ENCODE peak calls at places on chromosomes 7 and 10, in five cellular contexts. One of them, this sample, is unnamed. For H3K4me1, the result is how much of the 10 kb centered on the place peaks cover.

GRCh38 chr10:52883996-52884871 is 111.7 kb upstream of the MBL2 start:
- DNase-seq in GM23338: peak
- DNase-seq in H9: peak
- DNase-seq in gastrocnemius medialis: no peak
- DNase-seq in cardiac muscle cell: peak
- DNase-seq in this sample: peak

GRCh38 chr7:143245123-143245522 is 18.1 kb upstream of the GSTK1 start:
- DNase-seq in gastrocnemius medialis: no peak
- DNase-seq in cardiac muscle cell: peak
- DNase-seq in H9: no peak
- DNase-seq in GM23338: no peak
- DNase-seq in this sample: no peak

GRCh38 chr7:114354306-114354705 is 60.3 kb upstream of the FOXP2 start:
- DNase-seq in H9: no peak
- DNase-seq in cardiac muscle cell: no peak
- DNase-seq in GM23338: no peak
- DNase-seq in gastrocnemius medialis: no peak
- DNase-seq in this sample: no peak

GRCh38 chr10:80896959-80897358 is 359.3 kb downstream of the SH2D4B start:
- DNase-seq in cardiac muscle cell: no peak
- DNase-seq in gastrocnemius medialis: no peak
- DNase-seq in GM23338: no peak
- DNase-seq in H9: no peak
- DNase-seq in this sample: no peak

GRCh38 chr10:116875897-116876296 is 26.6 kb downstream of the ENO4 start:
- DNase-seq in cardiac muscle cell: no peak
- DNase-seq in gastrocnemius medialis: no peak
- DNase-seq in GM23338: no peak
- DNase-seq in H9: no peak
- DNase-seq in this sample: no peak

GRCh38 chr10:117145019-117145418 is 6.9 kb upstream of the VAX1 start:
- DNase-seq in H9: no peak
- DNase-seq in gastrocnemius medialis: no peak
- DNase-seq in cardiac muscle cell: no peak
- DNase-seq in GM23338: no peak
- DNase-seq in this sample: no peak

GRCh38 chr10:110864662-110865140 is 7.0 kb upstream of the PDCD4 start:
- DNase-seq in gastrocnemius medialis: no peak
- DNase-seq in GM23338: no peak
- DNase-seq in cardiac muscle cell: no peak
- DNase-seq in H9: no peak
- DNase-seq in this sample: no peak

GRCh38 chr7:114082934-114083647 is 164.3 kb upstream of the PPP1R3A start:
- DNase-seq in GM23338: peak
- DNase-seq in cardiac muscle cell: peak
- DNase-seq in gastrocnemius medialis: peak
- DNase-seq in H9: peak
- DNase-seq in this sample: no peak

GRCh38 chr10:91517394-91517793 is 107.2 kb downstream of the HECTD2 start:
- DNase-seq in gastrocnemius medialis: no peak
- DNase-seq in cardiac muscle cell: no peak
- DNase-seq in H9: no peak
- DNase-seq in GM23338: no peak
- DNase-seq in this sample: no peak

GRCh38 chr10:21505711-21506278 is 19.7 kb downstream of the SKIDA1 start:
- DNase-seq in GM23338: no peak
- DNase-seq in gastrocnemius medialis: no peak
- DNase-seq in H9: no peak
- DNase-seq in cardiac muscle cell: no peak
- DNase-seq in this sample: no peak

GRCh38 chr7:142549007-142549406 is 200.3 kb upstream of the PRSS1 start:
- DNase-seq in cardiac muscle cell: no peak
- DNase-seq in GM23338: no peak
- DNase-seq in H9: no peak
- DNase-seq in gastrocnemius medialis: no peak
- DNase-seq in this sample: no peak

GRCh38 chr10:62761115-62761514 is 43.4 kb upstream of the ADO start:
- DNase-seq in H9: no peak
- DNase-seq in gastrocnemius medialis: no peak
- DNase-seq in cardiac muscle cell: no peak
- DNase-seq in GM23338: peak
- DNase-seq in this sample: no peak

GRCh38 chr7:29574659-29575058 is 11.0 kb downstream of the PRR15 start:
- DNase-seq in cardiac muscle cell: no peak
- DNase-seq in gastrocnemius medialis: no peak
- DNase-seq in H9: no peak
- DNase-seq in GM23338: no peak
- DNase-seq in this sample: no peak

GRCh38 chr10:101959349-101959916 is 96.5 kb downstream of the ARMH3 start:
- DNase-seq in cardiac muscle cell: no peak
- DNase-seq in gastrocnemius medialis: peak
- DNase-seq in GM23338: no peak
- DNase-seq in H9: no peak
- DNase-seq in this sample: no peak

GRCh38 chr10:58291538-58292174 is 22.7 kb downstream of the CISD1 start:
- DNase-seq in cardiac muscle cell: peak
- DNase-seq in gastrocnemius medialis: no peak
- DNase-seq in GM23338: peak
- DNase-seq in H9: no peak
- DNase-seq in this sample: peak

GRCh38 chr7:4633012-4633411 is 49.1 kb upstream of the FOXK1 start:
- DNase-seq in cardiac muscle cell: peak
- DNase-seq in GM23338: peak
- DNase-seq in H9: peak
- DNase-seq in gastrocnemius medialis: no peak
- DNase-seq in this sample: peak

DNA sequence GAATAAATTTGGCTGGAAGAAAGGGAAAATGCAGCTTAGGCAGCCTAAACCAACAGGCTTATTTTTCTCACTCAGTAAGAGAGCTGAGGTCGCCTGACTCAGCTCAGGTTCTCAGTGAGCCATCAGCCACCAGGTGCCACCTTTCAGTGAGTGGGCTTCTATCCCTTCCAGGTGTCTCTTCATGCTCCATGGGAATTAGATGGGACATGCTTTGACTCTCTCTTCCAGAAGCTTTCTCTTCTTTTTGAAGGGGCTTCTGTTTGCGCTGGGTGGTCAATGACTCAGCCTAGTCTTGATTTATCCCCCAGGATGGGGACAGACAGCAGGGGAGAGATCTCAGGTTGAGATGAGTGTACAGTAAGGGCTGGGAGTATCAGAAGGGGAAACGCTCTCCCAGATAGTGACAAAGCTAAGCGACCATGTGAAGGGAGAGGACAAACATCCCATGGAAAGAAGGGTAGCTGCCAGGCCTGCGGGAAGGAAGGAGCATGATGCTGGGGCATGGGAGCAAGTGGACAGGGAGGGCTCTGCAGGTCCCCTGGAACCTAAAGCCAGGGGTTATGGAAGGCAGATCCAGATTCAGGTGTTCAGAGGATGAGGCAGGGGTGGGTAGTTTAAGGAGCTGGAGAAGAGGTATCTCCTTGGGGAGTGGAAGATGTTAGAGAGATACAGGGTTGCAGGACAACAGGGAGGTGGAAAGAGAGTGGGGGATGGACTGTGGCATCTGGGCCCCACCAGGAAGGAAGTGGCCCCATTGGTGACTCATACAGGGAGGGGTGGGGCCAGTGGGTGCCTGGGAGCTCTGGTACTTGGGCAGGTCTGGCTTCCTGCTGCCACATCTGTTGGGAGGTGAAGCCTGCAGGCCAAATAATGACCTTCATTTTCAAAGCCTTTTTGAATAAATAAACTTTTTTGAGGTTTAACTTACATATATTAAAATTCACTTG is 32.5 kb downstream of the OGDH start:
- DNase-seq in GM23338: peak
- DNase-seq in H9: peak
- DNase-seq in cardiac muscle cell: peak
- DNase-seq in gastrocnemius medialis: peak
- DNase-seq in this sample: peak
- H3K27ac ChIP-seq in GM23338: peak
- H3K27ac ChIP-seq in H9: peak
- H3K27ac ChIP-seq in cardiac muscle cell: peak
- H3K27ac ChIP-seq in gastrocnemius medialis: peak
- H3K27ac ChIP-seq in this sample: peak

DNA sequence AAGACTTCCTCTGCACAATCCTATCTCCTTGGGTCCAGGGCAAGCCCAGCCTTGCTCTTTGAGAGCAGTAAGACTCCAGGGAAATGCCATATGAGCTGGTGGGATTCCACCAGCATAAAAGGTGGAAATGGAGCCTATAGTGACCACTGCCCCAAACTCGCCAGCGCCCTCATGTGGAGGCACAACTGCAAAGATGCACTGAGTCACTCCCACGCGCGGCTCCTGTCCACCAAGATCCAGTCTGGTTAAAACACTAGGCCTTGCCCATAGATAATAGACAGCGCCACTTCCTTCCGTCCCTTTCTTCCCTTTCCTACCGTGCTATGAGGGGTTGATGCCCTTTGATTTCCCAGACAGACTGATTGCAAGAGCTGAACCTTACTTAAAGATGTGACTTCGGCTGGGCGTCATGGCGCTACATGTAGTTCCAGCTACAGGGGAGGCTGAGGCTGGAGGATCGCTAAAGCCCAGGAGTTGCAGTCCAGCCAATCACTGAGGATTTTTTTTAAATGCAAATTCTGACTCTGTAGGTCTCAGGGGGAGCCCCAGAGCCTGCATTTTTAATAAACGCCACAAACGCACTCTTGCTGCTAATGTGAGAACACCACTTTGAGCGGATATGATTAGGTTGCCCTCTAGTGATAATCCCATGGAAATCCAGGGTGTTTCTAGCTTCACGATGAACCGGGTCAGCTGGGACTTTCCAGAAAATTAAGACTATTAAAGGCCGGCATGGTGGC is 136.5 kb downstream of the EPC1 start:
- DNase-seq in cardiac muscle cell: peak
- DNase-seq in H9: peak
- DNase-seq in GM23338: peak
- DNase-seq in gastrocnemius medialis: no peak
- DNase-seq in this sample: no peak
- TF ChIP-seq CTCF in cardiac muscle cell: peak
- TF ChIP-seq CTCF in H9: peak
- TF ChIP-seq CTCF in GM23338: peak
- TF ChIP-seq CTCF in gastrocnemius medialis: no peak
- TF ChIP-seq CTCF in this sample: peak

DNA sequence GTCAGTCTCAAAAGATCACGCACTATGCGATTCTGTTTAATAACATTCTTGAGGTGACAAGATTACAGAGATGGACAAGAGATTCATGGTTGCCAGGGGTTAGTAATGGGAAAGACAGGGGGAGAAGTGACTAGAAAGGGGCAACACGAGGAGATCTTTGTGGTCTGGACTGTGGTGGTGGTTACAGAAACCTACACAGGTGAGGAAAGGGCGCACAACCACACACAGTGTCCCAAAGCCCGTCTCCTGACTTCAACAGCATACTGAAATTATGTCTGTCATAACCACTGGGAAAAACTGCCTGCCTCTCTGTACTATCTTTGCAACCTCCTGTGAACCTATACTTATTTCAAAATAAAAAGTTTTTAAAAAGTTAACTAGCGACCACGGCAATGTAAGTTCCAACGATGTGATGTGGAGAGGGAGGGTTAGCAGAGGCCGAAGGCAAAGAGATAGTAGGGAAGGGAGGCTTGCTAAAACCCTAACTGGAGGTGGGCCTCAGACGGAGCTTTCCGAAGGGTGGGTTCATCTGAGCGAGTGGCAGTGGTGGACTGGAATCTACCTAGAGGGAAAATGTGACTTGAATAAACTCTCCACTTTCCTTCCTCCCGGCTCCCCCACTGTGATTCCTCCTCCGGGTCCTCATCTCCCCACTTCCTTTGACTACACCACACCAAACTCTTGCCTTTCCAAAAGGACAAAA is 43.7 kb downstream of the GNA12 start:
- DNase-seq in H9: no peak
- DNase-seq in gastrocnemius medialis: no peak
- DNase-seq in cardiac muscle cell: no peak
- DNase-seq in GM23338: no peak
- DNase-seq in this sample: no peak
- H3K4me1 ChIP-seq in H9: under half
- H3K4me1 ChIP-seq in gastrocnemius medialis: under half
- H3K4me1 ChIP-seq in cardiac muscle cell: under half
- H3K4me1 ChIP-seq in GM23338: half or more
- H3K4me1 ChIP-seq in this sample: half or more

DNA sequence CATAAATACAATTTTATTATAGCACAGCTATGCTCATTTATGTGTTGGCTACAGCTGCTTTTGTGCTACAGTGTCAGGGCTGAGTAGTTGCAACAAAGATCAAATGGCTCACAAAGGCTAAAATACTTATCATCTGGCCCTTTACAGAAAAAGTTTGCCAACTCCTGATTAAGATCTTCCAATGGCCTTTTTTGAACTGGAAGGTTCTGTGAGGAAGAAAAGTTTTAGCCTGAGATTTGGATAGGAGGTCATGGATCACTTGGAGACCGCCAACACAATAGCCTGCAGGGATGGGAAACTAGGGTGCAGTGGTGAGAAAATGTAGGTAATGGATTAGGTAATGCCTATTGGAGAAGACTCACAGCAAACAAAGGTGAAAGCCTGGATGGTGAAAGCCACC is 169.8 kb downstream of the NOC3L start:
- DNase-seq in GM23338: no peak
- DNase-seq in cardiac muscle cell: no peak
- DNase-seq in gastrocnemius medialis: no peak
- DNase-seq in H9: no peak
- DNase-seq in this sample: no peak
- H3K27ac ChIP-seq in GM23338: no peak
- H3K27ac ChIP-seq in cardiac muscle cell: no peak
- H3K27ac ChIP-seq in gastrocnemius medialis: no peak
- H3K27ac ChIP-seq in H9: no peak
- H3K27ac ChIP-seq in this sample: no peak